ENCODE peak calls at places on chromosomes 1 and 21, in four cellular contexts. One of them, this sample, is unnamed. For H4K20me1, the result is how much of the 10 kb centered on the place peaks cover.

GRCh38 chr1:46708121-46708520 is 10.8 kb downstream of the EFCAB14 start:
- DNase-seq in GM12878: no peak
- DNase-seq in SK-N-SH: no peak
- DNase-seq in K562: no peak
- DNase-seq in this sample: peak

GRCh38 chr21:43348801-43349261 is 78.1 kb downstream of the SIK1 start:
- DNase-seq in K562: no peak
- DNase-seq in GM12878: no peak
- DNase-seq in SK-N-SH: no peak
- DNase-seq in this sample: no peak

GRCh38 chr1:68207129-68207689 is 25.1 kb downstream of the WLS start:
- DNase-seq in GM12878: no peak
- DNase-seq in K562: no peak
- DNase-seq in SK-N-SH: no peak
- DNase-seq in this sample: peak

GRCh38 chr1:29454616-29455380 is 218.5 kb downstream of the PTPRU start:
- DNase-seq in SK-N-SH: peak
- DNase-seq in K562: no peak
- DNase-seq in GM12878: no peak
- DNase-seq in this sample: no peak

GRCh38 chr1:226444901-226445300 is 37.0 kb upstream of the PARP1 start:
- DNase-seq in SK-N-SH: no peak
- DNase-seq in K562: no peak
- DNase-seq in GM12878: peak
- DNase-seq in this sample: no peak

GRCh38 chr1:25245809-25246599 is 1.2 kb downstream of the RSRP1 start:
- DNase-seq in SK-N-SH: peak
- DNase-seq in K562: peak
- DNase-seq in GM12878: no peak
- DNase-seq in this sample: peak

GRCh38 chr1:71770121-71770520 is 512.2 kb downstream of the NEGR1 start:
- DNase-seq in GM12878: no peak
- DNase-seq in SK-N-SH: no peak
- DNase-seq in K562: no peak
- DNase-seq in this sample: peak

GRCh38 chr1:6025269-6026094 is 20.2 kb upstream of the KCNAB2 start:
- DNase-seq in K562: no peak
- DNase-seq in GM12878: no peak
- DNase-seq in SK-N-SH: no peak
- DNase-seq in this sample: peak

GRCh38 chr21:26116456-26117011 is 54.0 kb downstream of the APP start:
- DNase-seq in GM12878: no peak
- DNase-seq in SK-N-SH: peak
- DNase-seq in K562: no peak
- DNase-seq in this sample: peak
- H4K20me1 ChIP-seq in GM12878: under half
- H4K20me1 ChIP-seq in SK-N-SH: under half
- H4K20me1 ChIP-seq in K562: under half
- H4K20me1 ChIP-seq in this sample: under half

GRCh38 chr1:116375884-116376733 is 3.1 kb downstream of the ATP1A1 start:
- DNase-seq in GM12878: no peak
- DNase-seq in SK-N-SH: no peak
- DNase-seq in K562: no peak
- DNase-seq in this sample: peak

GRCh38 chr1:116376734-116377096 is 3.7 kb downstream of the ATP1A1 start:
- DNase-seq in GM12878: no peak
- DNase-seq in K562: no peak
- DNase-seq in SK-N-SH: no peak
- DNase-seq in this sample: peak

GRCh38 chr1:116379057-116379630 is 6.1 kb downstream of the ATP1A1 start:
- DNase-seq in K562: no peak
- DNase-seq in GM12878: no peak
- DNase-seq in SK-N-SH: no peak
- DNase-seq in this sample: peak

GRCh38 chr1:116379674-116380498 is 6.8 kb downstream of the ATP1A1 start:
- DNase-seq in GM12878: no peak
- DNase-seq in K562: no peak
- DNase-seq in SK-N-SH: no peak
- DNase-seq in this sample: no peak

DNA sequence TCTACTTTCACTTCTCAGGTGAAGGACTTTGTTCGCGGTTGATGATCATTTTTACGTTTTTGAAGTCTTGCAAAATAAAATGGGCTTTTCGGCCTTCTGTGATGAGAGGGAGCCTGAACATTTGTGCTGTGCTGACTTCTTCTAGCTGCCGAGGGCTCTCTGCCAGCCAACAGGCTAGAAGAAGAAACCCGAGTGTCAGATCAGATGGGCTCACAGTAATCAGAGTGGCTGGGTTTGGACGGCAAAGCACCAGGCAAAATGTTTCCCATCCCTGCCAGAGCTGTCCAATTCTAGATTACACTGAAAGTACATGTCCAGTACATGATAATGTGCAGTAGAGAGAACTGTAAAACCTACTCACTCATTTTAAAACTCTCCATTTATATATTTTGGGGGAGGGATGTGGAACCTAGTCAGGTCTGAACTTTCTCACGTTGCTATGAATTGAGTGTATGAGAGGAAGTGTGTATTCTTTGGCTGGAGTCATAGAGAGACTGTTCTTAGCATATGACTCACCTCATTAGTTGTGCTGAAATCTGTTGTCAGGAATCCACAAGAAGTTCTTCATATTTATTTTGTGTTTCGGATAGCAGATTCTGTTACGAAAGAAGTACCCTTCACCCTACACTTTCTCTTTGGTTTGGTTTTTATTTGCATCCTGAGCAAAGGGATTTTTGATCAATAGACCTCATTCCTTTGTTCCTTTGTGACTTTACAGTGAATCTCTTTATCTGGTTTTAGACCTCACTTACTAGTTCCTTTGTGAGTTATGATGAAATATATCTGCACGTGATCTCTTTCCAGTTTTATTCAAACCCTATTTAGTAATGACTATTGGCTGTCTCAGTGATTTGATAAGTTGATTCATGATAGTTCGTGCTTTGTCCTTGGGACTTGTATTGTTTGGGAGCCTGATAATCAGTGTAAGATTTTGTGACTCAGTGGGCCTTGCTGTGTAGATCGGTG is 4.8 kb downstream of the ATP1A1 start:
- DNase-seq in SK-N-SH: peak
- DNase-seq in K562: no peak
- DNase-seq in GM12878: peak
- DNase-seq in this sample: peak
- TF ChIP-seq RCOR1 in SK-N-SH: no peak
- TF ChIP-seq RCOR1 in K562: no peak
- TF ChIP-seq RCOR1 in GM12878: no peak
- TF ChIP-seq RCOR1 in this sample: no peak

GRCh38 chr1:2504949-2505272 is 21.5 kb downstream of the PANK4 start:
- DNase-seq in K562: no peak
- DNase-seq in GM12878: no peak
- DNase-seq in SK-N-SH: peak
- DNase-seq in this sample: no peak
- H4K20me1 ChIP-seq in K562: under half
- H4K20me1 ChIP-seq in GM12878: under half
- H4K20me1 ChIP-seq in SK-N-SH: under half
- H4K20me1 ChIP-seq in this sample: under half

DNA sequence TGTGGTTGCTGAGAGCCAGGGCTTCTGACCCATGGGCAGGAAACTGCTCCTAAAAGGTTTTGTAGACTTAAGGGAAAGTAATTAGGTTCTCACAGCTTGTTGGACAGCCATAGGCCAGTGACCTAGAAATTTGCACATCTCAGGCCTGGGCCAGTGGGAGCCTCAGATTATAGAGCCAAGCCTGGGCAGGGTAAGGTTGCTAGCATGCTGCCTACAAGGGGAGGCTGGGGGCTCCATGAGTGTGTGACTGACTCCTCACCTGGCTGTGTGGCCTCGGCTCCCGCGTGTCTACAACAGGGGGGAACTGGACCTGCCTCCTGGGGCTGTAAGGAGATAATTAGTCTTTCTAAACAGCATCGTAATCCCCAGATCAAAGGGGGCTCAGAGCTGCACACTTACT is 230.6 kb upstream of the TMEM51 start:
- DNase-seq in GM12878: no peak
- DNase-seq in SK-N-SH: no peak
- DNase-seq in K562: no peak
- DNase-seq in this sample: no peak
- TF ChIP-seq RCOR1 in GM12878: no peak
- TF ChIP-seq RCOR1 in SK-N-SH: no peak
- TF ChIP-seq RCOR1 in K562: no peak
- TF ChIP-seq RCOR1 in this sample: no peak

DNA sequence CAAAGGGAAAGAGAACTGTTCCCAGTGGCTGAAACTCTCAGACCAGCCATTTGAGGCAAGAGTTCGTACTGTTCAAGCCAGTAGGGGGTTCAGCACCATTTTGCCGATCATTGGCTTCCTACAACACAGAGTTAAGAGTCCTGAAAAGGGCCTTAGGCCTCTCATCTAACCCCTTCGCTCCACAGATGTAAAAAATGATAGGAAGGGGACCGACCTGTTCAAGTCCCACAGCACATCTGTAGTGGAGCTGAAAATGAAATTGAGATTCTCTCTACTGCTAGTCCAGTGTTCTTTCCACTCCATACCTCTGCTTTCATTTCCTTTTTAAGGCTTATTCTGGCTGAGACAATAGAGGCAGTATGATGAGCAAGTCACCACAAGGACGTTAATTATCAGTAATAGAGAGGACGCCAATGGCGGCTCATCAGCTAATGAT is 1.1 kb downstream of the DDR2 start:
- DNase-seq in K562: no peak
- DNase-seq in SK-N-SH: no peak
- DNase-seq in GM12878: peak
- DNase-seq in this sample: peak
- H4K20me1 ChIP-seq in K562: under half
- H4K20me1 ChIP-seq in SK-N-SH: under half
- H4K20me1 ChIP-seq in GM12878: under half
- H4K20me1 ChIP-seq in this sample: under half